ENCODE peak calls at places on chromosomes 3 and 15, in six cellular contexts. T, N, C, U, E and Y are unnamed samples.

GRCh38 chr15:101474983-101475382 is 14.5 kb downstream of the PCSK6 start:
- DNase-seq in T (no peak), N (no peak), C (no peak), U (peak; percentile 6), E (no peak), Y (no peak)

GRCh38 chr3:126567696-126568438 is 9.1 kb upstream of the C3orf22 start:
- DNase-seq in T (peak; percentile 19), N (no peak), C (no peak), U (no peak), E (no peak), Y (no peak)

GRCh38 chr15:45101749-45102148 is 12.2 kb downstream of the DUOX2 start:
- DNase-seq in T (no peak), N (no peak), C (no peak), U (no peak), E (no peak), Y (no peak)

GRCh38 chr15:62071711-62072308 is 5.0 kb downstream of the C2CD4A start:
- DNase-seq in T (no peak), N (no peak), C (peak; percentile 69), U (no peak), E (no peak), Y (peak; percentile 32)

GRCh38 chr3:123311201-123311600 is 109.5 kb downstream of the SEC22A start:
- DNase-seq in T (no peak), N (no peak), C (no peak), U (no peak), E (no peak), Y (no peak)

GRCh38 chr3:186152889-186153292 is 44.0 kb upstream of the ETV5 start:
- DNase-seq in T (no peak), N (no peak), C (no peak), U (no peak), E (no peak), Y (no peak)

GRCh38 chr3:187970106-187970505 is 183.9 kb upstream of the LPP start:
- DNase-seq in T (no peak), N (no peak), C (no peak), U (no peak), E (no peak), Y (no peak)

GRCh38 chr3:47611577-47611976 is 32.9 kb upstream of the CSPG5 start:
- DNase-seq in T (no peak), N (no peak), C (no peak), U (no peak), E (no peak), Y (no peak)

GRCh38 chr15:60563539-60564404 is 84.8 kb upstream of the ICE2 start:
- DNase-seq in T (no peak), N (no peak), C (no peak), U (no peak), E (no peak), Y (no peak)

GRCh38 chr15:80455668-80456442 is 51.7 kb downstream of the ARNT2 start:
- DNase-seq in T (peak; percentile 82), N (peak; percentile 52), C (peak; percentile 96), U (peak; percentile 60), E (peak; percentile 21), Y (peak; percentile 82)

GRCh38 chr15:62886431-62887071 is 156.0 kb upstream of the TPM1 start:
- DNase-seq in T (no peak), N (no peak), C (peak; percentile 46), U (no peak), E (no peak), Y (peak; percentile 69)

GRCh38 chr3:190830031-190830430 is 32.5 kb downstream of the GMNC start:
- DNase-seq in T (no peak), N (no peak), C (no peak), U (no peak), E (no peak), Y (no peak)

GRCh38 chr15:32878342-32878741 is 160.5 kb downstream of the GREM1 start:
- DNase-seq in T (no peak), N (no peak), C (no peak), U (no peak), E (no peak), Y (no peak)

GRCh38 chr15:96268421-96269204 is 61.9 kb upstream of the NR2F2 start:
- DNase-seq in T (peak; percentile 53), N (no peak), C (peak; percentile 48), U (no peak), E (no peak), Y (peak; percentile 53)

GRCh38 chr3:7487763-7488162 is 626.8 kb downstream of the GRM7 start:
- DNase-seq in T (no peak), N (no peak), C (peak; percentile 31), U (no peak), E (no peak), Y (no peak)

GRCh38 chr3:59432676-59433075 is 382.9 kb upstream of the CFAP20DC start:
- DNase-seq in T (no peak), N (no peak), C (no peak), U (no peak), E (no peak), Y (no peak)

GRCh38 chr15:87312221-87312620 is 944.3 kb downstream of the NTRK3 start:
- DNase-seq in T (no peak), N (no peak), C (no peak), U (no peak), E (no peak), Y (no peak)

GRCh38 chr15:60419752-60420151 is 22.0 kb upstream of the ANXA2 start:
- DNase-seq in T (no peak), N (no peak), C (peak; percentile 41), U (no peak), E (no peak), Y (no peak)

GRCh38 chr3:185362850-185363661 is at the start of gene MAP3K13:
- DNase-seq in T (peak; percentile 90), N (peak; percentile 82), C (peak; percentile 93), U (peak; percentile 52), E (no peak), Y (peak; percentile 81)

GRCh38 chr3:39358302-39358701 is 24.9 kb upstream of the SLC25A38 start:
- DNase-seq in T (no peak), N (no peak), C (no peak), U (no peak), E (no peak), Y (no peak)

GRCh38 chr15:96142498-96142897 is 188.0 kb upstream of the NR2F2 start:
- DNase-seq in T (no peak), N (no peak), C (no peak), U (peak; percentile 44), E (no peak), Y (no peak)

GRCh38 chr3:13018039-13018431 is 55.2 kb downstream of the IQSEC1 start:
- DNase-seq in T (no peak), N (no peak), C (no peak), U (no peak), E (no peak), Y (no peak)

GRCh38 chr15:39499151-39499550 is 81.7 kb upstream of the THBS1 start:
- DNase-seq in T (no peak), N (peak; percentile 70), C (no peak), U (no peak), E (no peak), Y (no peak)

GRCh38 chr15:38589502-38589901 is 24.9 kb upstream of the RASGRP1 start:
- DNase-seq in T (peak; percentile 88), N (no peak), C (peak; percentile 87), U (no peak), E (no peak), Y (no peak)

GRCh38 chr3:31157028-31157694 is 262.7 kb upstream of the GADL1 start:
- DNase-seq in T (no peak), N (no peak), C (no peak), U (no peak), E (no peak), Y (no peak)

GRCh38 chr15:77944002-77944867 is 133.3 kb downstream of the TBC1D2B start:
- DNase-seq in T (peak; percentile 16), N (peak; percentile 84), C (peak; percentile 89), U (peak; percentile 82), E (no peak), Y (peak; percentile 62)

GRCh38 chr15:69341356-69341755 is 42.6 kb downstream of the PAQR5 start:
- DNase-seq in T (no peak), N (no peak), C (no peak), U (no peak), E (no peak), Y (no peak)
- H3K27ac ChIP-seq in T (no peak overlapping the region), N (no peak overlapping the region), C (no peak overlapping the region), U (no peak overlapping the region), E (no peak overlapping the region), Y (no peak overlapping the region)

GRCh38 chr3:194574639-194575483 is 58.4 kb downstream of the TMEM44 start:
- DNase-seq in T (peak; percentile 46), N (no peak), C (peak; percentile 72), U (no peak), E (no peak), Y (no peak)

GRCh38 chr3:194573680-194574437 is 59.4 kb downstream of the TMEM44 start:
- DNase-seq in T (no peak), N (no peak), C (peak; percentile 76), U (no peak), E (no peak), Y (peak; percentile 55)

GRCh38 chr3:194571491-194571941 is 61.7 kb downstream of the TMEM44 start:
- DNase-seq in T (no peak), N (no peak), C (peak; percentile 85), U (no peak), E (no peak), Y (no peak)

GRCh38 chr3:194572131-194572789 is 61.0 kb downstream of the TMEM44 start:
- DNase-seq in T (peak; percentile 57), N (peak; percentile 38), C (peak; percentile 95), U (no peak), E (no peak), Y (peak; percentile 75)

DNA sequence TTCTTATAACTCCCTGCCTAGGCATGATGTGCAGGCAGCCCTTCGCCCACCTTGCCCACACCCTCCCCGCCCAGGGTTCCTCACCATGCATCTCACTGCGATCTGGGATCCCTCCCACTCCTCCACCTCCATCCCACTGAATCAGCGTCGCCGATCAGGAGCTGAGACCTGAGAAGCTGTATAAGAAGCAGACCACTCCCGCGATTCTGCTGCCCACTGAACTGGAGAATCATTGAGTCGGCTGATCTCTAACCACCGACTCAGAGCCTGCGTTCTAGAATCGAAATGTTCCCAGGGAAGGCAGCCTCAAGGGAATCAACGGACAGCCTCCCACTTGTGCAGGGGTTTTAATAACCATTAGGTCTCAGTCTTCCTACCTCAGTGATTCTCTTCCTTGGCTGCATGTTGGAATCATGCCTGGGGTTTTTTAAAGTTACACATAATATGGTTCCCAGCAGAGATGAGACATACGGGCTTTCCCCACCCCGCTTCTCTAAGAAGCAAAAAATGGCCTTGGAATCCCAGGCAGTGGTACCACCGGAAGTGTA is 60.2 kb downstream of the TMEM44 start:
- DNase-seq in T (no peak), N (no peak), C (peak; percentile 65), U (no peak), E (no peak), Y (no peak)
- H3K27ac ChIP-seq in T (peak overlapping the region; percentile 42), N (no peak overlapping the region), C (peak overlapping the region; percentile 94), U (no peak overlapping the region), E (no peak overlapping the region), Y (peak overlapping the region; percentile 79)

DNA sequence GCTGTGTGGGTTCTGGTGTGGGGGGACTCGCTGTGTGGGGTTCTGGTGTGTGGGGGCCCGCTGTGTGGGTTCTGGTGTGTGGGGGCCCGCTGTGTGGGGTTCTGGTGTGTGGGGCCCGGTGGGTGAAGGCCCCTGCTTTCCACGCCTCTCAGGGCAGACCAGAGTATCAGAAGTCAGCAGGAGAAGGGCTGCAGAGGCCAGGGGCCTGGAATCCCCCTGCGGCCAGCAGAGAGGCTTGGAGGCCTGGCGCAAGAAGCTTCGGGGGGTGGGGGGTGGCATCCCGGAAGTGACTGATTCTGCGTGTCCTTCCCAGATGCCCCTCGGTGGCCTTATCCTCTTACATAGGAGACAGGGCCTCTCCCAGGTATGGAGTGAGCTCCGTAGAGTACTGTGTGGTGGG is 37.4 kb downstream of the TNK2 start:
- DNase-seq in T (no peak), N (no peak), C (no peak), U (no peak), E (no peak), Y (no peak)
- H3K27ac ChIP-seq in T (peak overlapping the region; percentile 56), N (no peak overlapping the region), C (no peak overlapping the region), U (no peak overlapping the region), E (no peak overlapping the region), Y (no peak overlapping the region)

GRCh38 chr15:85652457-85652856 is 142.3 kb downstream of the KLHL25 start:
- DNase-seq in T (no peak), N (no peak), C (no peak), U (no peak), E (no peak), Y (no peak)
- H3K27ac ChIP-seq in T (no peak overlapping the region), N (peak overlapping the region; percentile 47), C (peak overlapping the region; percentile 22), U (no peak overlapping the region), E (no peak overlapping the region), Y (no peak overlapping the region)